ENCODE peak calls at places on chromosomes 2 and 18, in five cellular contexts. One of them, this sample, is unnamed.

GRCh38 chr2:238904716-238905115 is 56.8 kb downstream of the TWIST2 start:
- DNase-seq in A549: no peak
- DNase-seq in fibroblast of the aortic adventitia: no peak
- DNase-seq in BJ: no peak
- DNase-seq in left ventricle myocardium inferior: no peak
- DNase-seq in this sample: no peak

GRCh38 chr2:123953848-123954247 is 71.2 kb upstream of the CNTNAP5 start:
- DNase-seq in BJ: no peak
- DNase-seq in left ventricle myocardium inferior: no peak
- DNase-seq in fibroblast of the aortic adventitia: peak; percentile 0
- DNase-seq in A549: no peak
- DNase-seq in this sample: no peak

GRCh38 chr2:120231564-120231973 is 8.4 kb upstream of the TMEM185B start:
- DNase-seq in A549: no peak
- DNase-seq in left ventricle myocardium inferior: no peak
- DNase-seq in BJ: no peak
- DNase-seq in fibroblast of the aortic adventitia: no peak
- DNase-seq in this sample: no peak

GRCh38 chr2:227802882-227803281 is 10.8 kb upstream of the CCL20 start:
- DNase-seq in left ventricle myocardium inferior: no peak
- DNase-seq in BJ: no peak
- DNase-seq in fibroblast of the aortic adventitia: no peak
- DNase-seq in A549: no peak
- DNase-seq in this sample: no peak

GRCh38 chr2:23649285-23649684 is 264.3 kb downstream of the KLHL29 start:
- DNase-seq in BJ: no peak
- DNase-seq in fibroblast of the aortic adventitia: no peak
- DNase-seq in left ventricle myocardium inferior: no peak
- DNase-seq in A549: no peak
- DNase-seq in this sample: no peak

GRCh38 chr2:103898561-103898960 is 955.4 kb upstream of the POU3F3 start:
- DNase-seq in left ventricle myocardium inferior: no peak
- DNase-seq in A549: no peak
- DNase-seq in BJ: no peak
- DNase-seq in fibroblast of the aortic adventitia: no peak
- DNase-seq in this sample: no peak

GRCh38 chr2:30306522-30306921 is 75.2 kb downstream of the LBH start:
- DNase-seq in BJ: no peak
- DNase-seq in left ventricle myocardium inferior: no peak
- DNase-seq in fibroblast of the aortic adventitia: peak; percentile 16
- DNase-seq in A549: no peak
- DNase-seq in this sample: no peak

GRCh38 chr2:158489366-158490112 is 32.8 kb downstream of the PKP4 start:
- DNase-seq in BJ: no peak
- DNase-seq in fibroblast of the aortic adventitia: no peak
- DNase-seq in A549: no peak
- DNase-seq in left ventricle myocardium inferior: no peak
- DNase-seq in this sample: no peak

GRCh38 chr18:5879479-5879882 is 15.8 kb downstream of the TMEM200C start:
- DNase-seq in left ventricle myocardium inferior: no peak
- DNase-seq in A549: no peak
- DNase-seq in BJ: peak; percentile 4
- DNase-seq in fibroblast of the aortic adventitia: peak; percentile 64
- DNase-seq in this sample: peak; percentile 55

GRCh38 chr2:213846856-213847255 is 562.6 kb downstream of the SPAG16 start:
- DNase-seq in left ventricle myocardium inferior: no peak
- DNase-seq in BJ: no peak
- DNase-seq in fibroblast of the aortic adventitia: no peak
- DNase-seq in A549: no peak
- DNase-seq in this sample: peak; percentile 5

GRCh38 chr2:71562518-71562917 is 109.2 kb downstream of the DYSF start:
- DNase-seq in left ventricle myocardium inferior: no peak
- DNase-seq in BJ: no peak
- DNase-seq in fibroblast of the aortic adventitia: no peak
- DNase-seq in A549: no peak
- DNase-seq in this sample: no peak

GRCh38 chr2:151043484-151043883 is 218.2 kb downstream of the RBM43 start:
- DNase-seq in left ventricle myocardium inferior: no peak
- DNase-seq in fibroblast of the aortic adventitia: peak; percentile 61
- DNase-seq in A549: no peak
- DNase-seq in BJ: no peak
- DNase-seq in this sample: no peak

GRCh38 chr2:113965644-113966043 is 75.8 kb downstream of the ACTR3 start:
- DNase-seq in left ventricle myocardium inferior: no peak
- DNase-seq in A549: no peak
- DNase-seq in fibroblast of the aortic adventitia: peak; percentile 22
- DNase-seq in BJ: no peak
- DNase-seq in this sample: peak; percentile 16

GRCh38 chr2:186422226-186422625 is 63.8 kb upstream of the ZC3H15 start:
- DNase-seq in BJ: peak; percentile 12
- DNase-seq in A549: no peak
- DNase-seq in fibroblast of the aortic adventitia: peak; percentile 97
- DNase-seq in left ventricle myocardium inferior: peak; percentile 21
- DNase-seq in this sample: peak; percentile 95

GRCh38 chr18:44715245-44715644 is 34.6 kb downstream of the SETBP1 start:
- DNase-seq in A549: no peak
- DNase-seq in left ventricle myocardium inferior: no peak
- DNase-seq in BJ: peak; percentile 97
- DNase-seq in fibroblast of the aortic adventitia: peak; percentile 83
- DNase-seq in this sample: peak; percentile 96

GRCh38 chr18:55833543-55833942 is 245.6 kb upstream of the TCF4 start:
- DNase-seq in A549: peak; percentile 61
- DNase-seq in BJ: peak; percentile 96
- DNase-seq in left ventricle myocardium inferior: no peak
- DNase-seq in fibroblast of the aortic adventitia: peak; percentile 97
- DNase-seq in this sample: peak; percentile 99

GRCh38 chr2:44942304-44943030 is 965 bp downstream of the SIX3 start:
- DNase-seq in A549: no peak
- DNase-seq in BJ: no peak
- DNase-seq in fibroblast of the aortic adventitia: no peak
- DNase-seq in left ventricle myocardium inferior: no peak
- DNase-seq in this sample: no peak

GRCh38 chr2:205687018-205687956 is 5.0 kb downstream of the NRP2 start:
- DNase-seq in left ventricle myocardium inferior: no peak
- DNase-seq in A549: no peak
- DNase-seq in BJ: no peak
- DNase-seq in fibroblast of the aortic adventitia: no peak
- DNase-seq in this sample: no peak

GRCh38 chr2:142586693-142587432 is 290.6 kb upstream of the KYNU start:
- DNase-seq in A549: no peak
- DNase-seq in fibroblast of the aortic adventitia: no peak
- DNase-seq in left ventricle myocardium inferior: no peak
- DNase-seq in BJ: no peak
- DNase-seq in this sample: no peak

GRCh38 chr2:86274265-86274917 is 63.0 kb downstream of the REEP1 start:
- DNase-seq in fibroblast of the aortic adventitia: peak; percentile 37
- DNase-seq in left ventricle myocardium inferior: no peak
- DNase-seq in BJ: no peak
- DNase-seq in A549: peak; percentile 52
- DNase-seq in this sample: peak; percentile 24

GRCh38 chr18:12744103-12744502 is 41.3 kb downstream of the PSMG2 start:
- DNase-seq in fibroblast of the aortic adventitia: peak; percentile 84
- DNase-seq in A549: peak; percentile 52
- DNase-seq in left ventricle myocardium inferior: no peak
- DNase-seq in BJ: no peak
- DNase-seq in this sample: peak; percentile 75

GRCh38 chr2:231785413-231785812 is 832 bp upstream of the COPS7B start:
- DNase-seq in left ventricle myocardium inferior: no peak
- DNase-seq in A549: no peak
- DNase-seq in BJ: no peak
- DNase-seq in fibroblast of the aortic adventitia: no peak
- DNase-seq in this sample: no peak

GRCh38 chr2:219418155-219418569 is at the start of gene DES:
- DNase-seq in A549: no peak
- DNase-seq in fibroblast of the aortic adventitia: no peak
- DNase-seq in left ventricle myocardium inferior: peak; percentile 78
- DNase-seq in BJ: no peak
- DNase-seq in this sample: no peak

GRCh38 chr2:102110168-102110567 is 32.4 kb upstream of the IL1R1 start:
- DNase-seq in BJ: no peak
- DNase-seq in fibroblast of the aortic adventitia: peak; percentile 42
- DNase-seq in A549: no peak
- DNase-seq in left ventricle myocardium inferior: no peak
- DNase-seq in this sample: peak; percentile 84

GRCh38 chr2:67524236-67524635 is 127.1 kb downstream of the ETAA1 start:
- DNase-seq in A549: no peak
- DNase-seq in left ventricle myocardium inferior: no peak
- DNase-seq in BJ: no peak
- DNase-seq in fibroblast of the aortic adventitia: no peak
- DNase-seq in this sample: no peak

DNA sequence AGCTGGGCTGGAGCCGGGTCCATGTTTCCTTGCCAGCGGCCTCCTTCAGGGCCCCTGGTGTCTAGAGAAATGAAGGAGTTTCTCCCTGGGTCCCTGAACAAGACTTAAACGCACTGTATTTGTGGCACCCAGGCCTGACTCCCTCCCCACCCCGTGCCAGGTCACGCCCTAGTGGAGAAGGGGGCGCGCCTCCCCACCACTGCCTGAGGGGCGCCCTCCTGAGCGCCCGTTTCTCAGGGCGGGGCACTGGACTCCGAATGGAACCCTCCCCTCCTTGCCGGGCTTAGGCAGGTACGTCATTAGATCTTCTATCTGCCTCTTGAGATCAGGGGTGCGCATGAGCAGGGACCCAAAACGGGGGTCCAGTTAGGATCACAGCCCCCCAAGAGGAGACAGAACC is 16.3 kb downstream of the ODC1 start:
- DNase-seq in BJ: no peak
- DNase-seq in fibroblast of the aortic adventitia: no peak
- DNase-seq in A549: no peak
- DNase-seq in left ventricle myocardium inferior: no peak
- DNase-seq in this sample: no peak
- H3K4me3 ChIP-seq in BJ: no peak overlapping the region
- H3K4me3 ChIP-seq in fibroblast of the aortic adventitia: no peak overlapping the region
- H3K4me3 ChIP-seq in A549: no peak overlapping the region
- H3K4me3 ChIP-seq in left ventricle myocardium inferior: no peak overlapping the region
- H3K4me3 ChIP-seq in this sample: no peak overlapping the region

DNA sequence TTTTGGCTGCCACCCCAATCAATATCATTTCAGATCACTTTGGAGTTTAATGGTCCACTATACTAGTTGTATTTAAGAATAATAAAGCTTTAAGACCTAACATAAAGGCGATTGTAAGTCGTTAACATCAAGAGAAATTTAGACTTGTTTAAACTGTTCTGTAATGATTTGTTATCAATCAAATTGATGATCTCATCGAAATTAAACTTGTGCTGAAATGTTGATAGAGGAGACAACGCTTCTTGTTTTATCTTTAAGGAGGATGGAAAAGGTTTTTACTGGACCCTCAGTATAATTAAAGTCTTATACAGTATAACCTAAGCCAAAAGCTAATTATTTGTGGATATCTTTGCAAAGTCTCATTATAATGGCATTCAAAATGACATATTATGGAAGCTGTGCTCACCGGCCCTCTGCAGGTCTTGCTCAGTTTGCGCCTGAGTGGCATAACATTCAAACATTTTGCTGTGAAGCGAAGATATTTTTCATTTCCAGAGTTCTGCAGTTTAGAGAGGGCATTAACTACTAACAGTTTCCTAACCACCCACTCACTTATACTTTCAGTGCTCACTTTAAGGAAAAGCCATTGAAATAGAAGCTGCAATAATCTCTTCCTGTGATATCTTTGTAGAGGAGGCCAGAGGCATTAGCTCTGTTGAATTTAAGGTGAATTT is 1.4 kb upstream of the SERTAD2 start:
- DNase-seq in BJ: no peak
- DNase-seq in A549: peak; percentile 56
- DNase-seq in fibroblast of the aortic adventitia: peak; percentile 29
- DNase-seq in left ventricle myocardium inferior: no peak
- DNase-seq in this sample: peak; percentile 37
- TF ChIP-seq CTCF in BJ: peak; percentile 51
- TF ChIP-seq CTCF in A549: peak; percentile 31
- TF ChIP-seq CTCF in fibroblast of the aortic adventitia: peak; percentile 47
- TF ChIP-seq CTCF in left ventricle myocardium inferior: peak; percentile 35
- TF ChIP-seq CTCF in this sample: peak; percentile 58

DNA sequence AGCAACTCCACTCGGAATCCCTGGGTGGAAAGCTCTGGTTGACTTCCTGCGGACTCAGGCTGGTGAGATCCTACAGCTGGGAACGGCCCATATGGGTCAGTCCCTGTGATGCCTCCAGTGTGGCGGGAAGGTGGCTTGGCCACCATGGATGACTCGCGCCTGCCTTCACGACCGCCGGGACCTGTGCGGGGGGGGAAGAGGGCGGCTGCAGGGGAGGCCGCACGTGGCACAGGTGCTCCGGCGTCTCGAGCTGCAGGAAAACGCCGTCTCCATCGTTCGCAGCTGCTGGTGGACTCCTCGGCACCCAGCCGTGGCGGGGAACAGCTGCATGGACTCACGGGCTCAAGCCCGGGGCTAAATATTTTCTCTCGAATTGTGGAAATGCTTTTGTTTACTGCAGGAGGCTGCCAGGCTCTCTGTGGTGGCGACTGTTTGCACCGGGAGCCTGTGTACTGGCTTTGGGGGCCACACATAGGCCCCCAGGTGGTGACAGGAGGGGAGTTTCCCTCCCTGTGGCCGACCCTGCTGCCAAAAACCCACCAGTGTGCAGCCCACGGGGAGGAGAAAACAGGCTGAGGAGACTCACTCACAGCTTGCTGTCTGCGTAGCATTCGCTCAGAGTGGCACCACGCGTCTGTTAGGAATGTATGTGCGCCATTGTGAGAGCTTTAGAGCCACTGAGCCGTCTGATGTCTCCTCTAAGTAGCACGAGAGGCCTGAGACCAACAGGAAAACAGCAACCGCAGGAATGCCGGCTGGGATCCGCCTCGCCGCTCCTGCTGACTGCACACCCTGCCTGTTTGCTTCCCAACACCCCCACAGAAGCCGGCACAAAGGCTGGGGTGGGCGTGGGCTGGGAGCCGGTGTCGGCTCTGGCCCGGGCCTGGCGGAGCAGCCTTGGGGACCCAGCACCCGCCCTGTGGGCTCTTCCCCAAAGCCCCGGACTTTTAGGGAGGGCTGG is 89.2 kb downstream of the NFATC1 start:
- DNase-seq in left ventricle myocardium inferior: peak; percentile 30
- DNase-seq in BJ: peak; percentile 92
- DNase-seq in A549: no peak
- DNase-seq in fibroblast of the aortic adventitia: peak; percentile 98
- DNase-seq in this sample: peak; percentile 99
- H3K4me3 ChIP-seq in left ventricle myocardium inferior: peak overlapping the region; percentile 32
- H3K4me3 ChIP-seq in BJ: peak overlapping the region; percentile 15
- H3K4me3 ChIP-seq in A549: no peak overlapping the region
- H3K4me3 ChIP-seq in fibroblast of the aortic adventitia: peak overlapping the region; percentile 60
- H3K4me3 ChIP-seq in this sample: peak overlapping the region; percentile 54

GRCh38 chr2:55618649-55619055 is 1.2 kb upstream of the PPP4R3B start:
- DNase-seq in fibroblast of the aortic adventitia: peak; percentile 59
- DNase-seq in A549: peak; percentile 81
- DNase-seq in BJ: peak; percentile 20
- DNase-seq in left ventricle myocardium inferior: peak; percentile 45
- DNase-seq in this sample: peak; percentile 52

GRCh38 chr2:55616509-55617159 is 788 bp downstream of the PPP4R3B start:
- DNase-seq in left ventricle myocardium inferior: no peak
- DNase-seq in A549: peak; percentile 53
- DNase-seq in BJ: peak; percentile 24
- DNase-seq in fibroblast of the aortic adventitia: peak; percentile 55
- DNase-seq in this sample: peak; percentile 68

GRCh38 chr2:55620123-55620779 is 2.8 kb upstream of the PPP4R3B start:
- DNase-seq in left ventricle myocardium inferior: no peak
- DNase-seq in fibroblast of the aortic adventitia: no peak
- DNase-seq in BJ: no peak
- DNase-seq in A549: no peak
- DNase-seq in this sample: no peak

GRCh38 chr2:55617160-55618024 is at the start of gene PPP4R3B:
- DNase-seq in fibroblast of the aortic adventitia: peak; percentile 99
- DNase-seq in BJ: peak; percentile 99
- DNase-seq in left ventricle myocardium inferior: peak; percentile 100
- DNase-seq in A549: peak; percentile 99
- DNase-seq in this sample: peak; percentile 100

GRCh38 chr2:55618025-55618648 is 715 bp upstream of the PPP4R3B start:
- DNase-seq in left ventricle myocardium inferior: no peak
- DNase-seq in A549: no peak
- DNase-seq in BJ: no peak
- DNase-seq in fibroblast of the aortic adventitia: peak; percentile 26
- DNase-seq in this sample: peak; percentile 9
- TF ChIP-seq CTCF in left ventricle myocardium inferior: no peak
- TF ChIP-seq CTCF in A549: no peak
- TF ChIP-seq CTCF in BJ: no peak
- TF ChIP-seq CTCF in fibroblast of the aortic adventitia: no peak
- TF ChIP-seq CTCF in this sample: no peak

This sample was measured in AG10803.